ENCODE peak calls at places on chromosome 2, in ten cellular contexts. P, N, L, V, Q, C, I, S, A and K are unnamed samples.

GRCh38 chr2:64960819-64961218 is 28.4 kb upstream of the SLC1A4 start:
- DNase-seq in P (no peak), N (no peak), L (no peak), V (no peak), Q (no peak), C (no peak), I (no peak), S (no peak), A (no peak), K (no peak)

GRCh38 chr2:133802366-133802765 is 234.1 kb upstream of the NCKAP5 start:
- DNase-seq in P (no peak), N (no peak), L (no peak), V (no peak), Q (no peak), C (no peak), I (no peak), S (no peak), A (no peak), K (no peak)

GRCh38 chr2:95314964-95315611 is 17.9 kb downstream of the KCNIP3 start:
- DNase-seq in P (no peak), N (no peak), L (peak), V (no peak), Q (no peak), C (peak), I (peak), S (peak), A (no peak), K (peak)

GRCh38 chr2:239726631-239727181 is 298.4 kb downstream of the NDUFA10 start:
- DNase-seq in P (no peak), N (no peak), L (no peak), V (no peak), Q (no peak), C (no peak), I (no peak), S (no peak), A (no peak), K (peak)

GRCh38 chr2:85511008-85511895 is 27.7 kb upstream of the MAT2A start:
- DNase-seq in P (no peak), N (no peak), L (no peak), V (no peak), Q (no peak), C (peak), I (peak), S (no peak), A (no peak), K (no peak)

GRCh38 chr2:185782223-185782769 is 43.7 kb downstream of the FSIP2 start:
- DNase-seq in P (no peak), N (no peak), L (no peak), V (no peak), Q (no peak), C (no peak), I (no peak), S (peak), A (no peak), K (no peak)

GRCh38 chr2:227780981-227781630 is 32.5 kb upstream of the CCL20 start:
- DNase-seq in P (no peak), N (no peak), L (no peak), V (no peak), Q (no peak), C (no peak), I (peak), S (no peak), A (no peak), K (no peak)

GRCh38 chr2:217710218-217710565 is 292.6 kb downstream of the TNS1 start:
- DNase-seq in P (no peak), N (no peak), L (no peak), V (no peak), Q (no peak), C (peak), I (no peak), S (no peak), A (no peak), K (no peak)

GRCh38 chr2:46943881-46944798 is 28.5 kb upstream of the MCFD2 start:
- DNase-seq in P (peak), N (peak), L (no peak), V (no peak), Q (peak), C (no peak), I (no peak), S (no peak), A (peak), K (no peak)

GRCh38 chr2:37730037-37730813 is 58.8 kb upstream of the CDC42EP3 start:
- DNase-seq in P (no peak), N (no peak), L (no peak), V (no peak), Q (no peak), C (no peak), I (no peak), S (no peak), A (no peak), K (no peak)

GRCh38 chr2:216339456-216340279 is 32.6 kb downstream of the MARCHF4 start:
- DNase-seq in P (no peak), N (no peak), L (peak), V (peak), Q (no peak), C (peak), I (no peak), S (no peak), A (no peak), K (peak)

GRCh38 chr2:124149571-124149970 is 124.5 kb downstream of the CNTNAP5 start:
- DNase-seq in P (no peak), N (no peak), L (no peak), V (no peak), Q (no peak), C (no peak), I (no peak), S (no peak), A (no peak), K (no peak)

GRCh38 chr2:235911125-235911524 is 257.1 kb downstream of the GBX2 start:
- DNase-seq in P (no peak), N (no peak), L (no peak), V (no peak), Q (no peak), C (no peak), I (no peak), S (no peak), A (no peak), K (no peak)

GRCh38 chr2:45014016-45014702 is 4.9 kb upstream of the SIX2 start:
- DNase-seq in P (peak), N (no peak), L (peak), V (no peak), Q (no peak), C (no peak), I (no peak), S (no peak), A (no peak), K (peak)

GRCh38 chr2:3476386-3477033 is 42.8 kb downstream of the ADI1 start:
- DNase-seq in P (no peak), N (no peak), L (no peak), V (no peak), Q (no peak), C (peak), I (no peak), S (no peak), A (no peak), K (no peak)

GRCh38 chr2:176096986-176097819 is 2.4 kb upstream of the HOXD12 start:
- DNase-seq in P (peak), N (peak), L (peak), V (peak), Q (peak), C (peak), I (peak), S (peak), A (peak), K (peak)

GRCh38 chr2:205133544-205133943 is 548.8 kb upstream of the NRP2 start:
- DNase-seq in P (no peak), N (no peak), L (no peak), V (no peak), Q (no peak), C (no peak), I (no peak), S (no peak), A (no peak), K (peak)

GRCh38 chr2:40289771-40290404 is 162.0 kb downstream of the SLC8A1 start:
- DNase-seq in P (no peak), N (no peak), L (no peak), V (no peak), Q (no peak), C (no peak), I (no peak), S (peak), A (no peak), K (no peak)

GRCh38 chr2:148338544-148338943 is 306.0 kb upstream of the EPC2 start:
- DNase-seq in P (no peak), N (no peak), L (no peak), V (no peak), Q (no peak), C (peak), I (no peak), S (peak), A (no peak), K (no peak)

GRCh38 chr2:66443183-66443976 is 8.5 kb downstream of the MEIS1 start:
- DNase-seq in P (no peak), N (no peak), L (no peak), V (no peak), Q (no peak), C (no peak), I (no peak), S (no peak), A (no peak), K (no peak)

GRCh38 chr2:143034292-143035074 is 94.7 kb upstream of the ARHGAP15 start:
- DNase-seq in P (peak), N (peak), L (peak), V (peak), Q (peak), C (peak), I (peak), S (peak), A (peak), K (peak)

GRCh38 chr2:174025271-174026121 is 60.3 kb upstream of the SP3 start:
- DNase-seq in P (no peak), N (no peak), L (no peak), V (no peak), Q (no peak), C (peak), I (no peak), S (no peak), A (no peak), K (no peak)

GRCh38 chr2:4047961-4048891 is 344.9 kb downstream of the DCDC2C start:
- DNase-seq in P (peak), N (no peak), L (no peak), V (no peak), Q (no peak), C (no peak), I (no peak), S (no peak), A (peak), K (no peak)

GRCh38 chr2:141923657-141924056 is 207.2 kb downstream of the LRP1B start:
- DNase-seq in P (no peak), N (no peak), L (no peak), V (no peak), Q (no peak), C (peak), I (no peak), S (no peak), A (no peak), K (no peak)

GRCh38 chr2:237604960-237605359 is 14.4 kb upstream of the RAB17 start:
- DNase-seq in P (no peak), N (no peak), L (peak), V (no peak), Q (no peak), C (peak), I (no peak), S (no peak), A (no peak), K (no peak)

GRCh38 chr2:175766880-175767279 is 235.2 kb downstream of the LNPK start:
- DNase-seq in P (no peak), N (no peak), L (no peak), V (no peak), Q (no peak), C (peak), I (no peak), S (no peak), A (no peak), K (no peak)

GRCh38 chr2:157032019-157032418 is 225.5 kb upstream of the GALNT5 start:
- DNase-seq in P (no peak), N (no peak), L (no peak), V (no peak), Q (no peak), C (peak), I (peak), S (no peak), A (no peak), K (no peak)

GRCh38 chr2:18907508-18907907 is 318.1 kb upstream of the NT5C1B start:
- DNase-seq in P (no peak), N (no peak), L (no peak), V (no peak), Q (no peak), C (peak), I (no peak), S (peak), A (no peak), K (no peak)

GRCh38 chr2:16239296-16239850 is 299.0 kb downstream of the MYCN start:
- DNase-seq in P (no peak), N (no peak), L (no peak), V (no peak), Q (no peak), C (no peak), I (no peak), S (no peak), A (no peak), K (peak)

GRCh38 chr2:109479804-109480203 is 134.0 kb downstream of the SEPTIN10 start:
- DNase-seq in P (no peak), N (no peak), L (no peak), V (no peak), Q (no peak), C (no peak), I (no peak), S (no peak), A (no peak), K (no peak)

GRCh38 chr2:160652236-160652635 is 158.6 kb upstream of the RBMS1 start:
- DNase-seq in P (peak), N (no peak), L (no peak), V (no peak), Q (peak), C (no peak), I (no peak), S (peak), A (peak), K (no peak)

GRCh38 chr2:95760839-95761525 is 169.2 kb downstream of the TRIM43 start:
- DNase-seq in P (no peak), N (no peak), L (no peak), V (no peak), Q (no peak), C (peak), I (no peak), S (no peak), A (no peak), K (no peak)